ENCODE peak calls at places on chromosomes 3 and 15, in ten cellular contexts. S, H, C, M, T, Y, K, D, W and J are unnamed samples.

GRCh38 chr3:160448845-160449659 is 534 bp downstream of the TRIM59 start:
- DNase-seq in S (peak; percentile 63), H (no peak), C (peak; percentile 12), M (no peak), T (no peak), Y (peak; percentile 61), K (peak; percentile 83), D (no peak), W (no peak), J (no peak)

GRCh38 chr3:67349551-67350174 is 304.7 kb downstream of the SUCLG2 start:
- DNase-seq in S (no peak), H (no peak), C (no peak), M (no peak), T (no peak), Y (no peak), K (peak; percentile 54), D (no peak), W (no peak), J (no peak)

GRCh38 chr3:52065264-52065756 is 8.9 kb upstream of the DUSP7 start:
- DNase-seq in S (no peak), H (no peak), C (no peak), M (no peak), T (peak; percentile 82), Y (no peak), K (no peak), D (peak; percentile 65), W (peak; percentile 88), J (no peak)

GRCh38 chr3:171841620-171842000 is 1.5 kb upstream of the TMEM212 start:
- DNase-seq in S (peak; percentile 86), H (no peak), C (no peak), M (no peak), T (no peak), Y (peak; percentile 85), K (no peak), D (no peak), W (no peak), J (no peak)

GRCh38 chr15:43939070-43939469 is 112.3 kb downstream of the WDR76 start:
- DNase-seq in S (peak; percentile 53), H (no peak), C (no peak), M (no peak), T (no peak), Y (peak; percentile 30), K (no peak), D (no peak), W (no peak), J (no peak)

GRCh38 chr15:39629376-39629775 is 48.5 kb downstream of the THBS1 start:
- DNase-seq in S (peak; percentile 73), H (no peak), C (no peak), M (peak; percentile 57), T (no peak), Y (peak; percentile 57), K (peak; percentile 61), D (no peak), W (no peak), J (no peak)

GRCh38 chr3:149969945-149970715 is 565 bp downstream of the PFN2 start:
- DNase-seq in S (peak; percentile 92), H (peak; percentile 80), C (peak; percentile 90), M (peak; percentile 86), T (peak; percentile 84), Y (peak; percentile 89), K (peak; percentile 93), D (peak; percentile 88), W (peak; percentile 91), J (peak; percentile 85)

GRCh38 chr3:25885544-25885943 is 95.7 kb downstream of the OXSM start:
- DNase-seq in S (no peak), H (no peak), C (no peak), M (no peak), T (no peak), Y (no peak), K (no peak), D (no peak), W (no peak), J (no peak)

GRCh38 chr15:77040673-77041072 is 30.2 kb downstream of the TSPAN3 start:
- DNase-seq in S (no peak), H (no peak), C (no peak), M (no peak), T (no peak), Y (peak; percentile 29), K (no peak), D (no peak), W (no peak), J (no peak)

GRCh38 chr15:77045985-77046384 is 24.9 kb downstream of the TSPAN3 start:
- DNase-seq in S (no peak), H (no peak), C (no peak), M (no peak), T (no peak), Y (no peak), K (no peak), D (no peak), W (no peak), J (no peak)

GRCh38 chr15:77044228-77045042 is 26.5 kb downstream of the TSPAN3 start:
- DNase-seq in S (peak; percentile 46), H (no peak), C (no peak), M (no peak), T (no peak), Y (peak; percentile 60), K (no peak), D (no peak), W (no peak), J (no peak)

GRCh38 chr15:77042245-77042644 is 28.7 kb downstream of the TSPAN3 start:
- DNase-seq in S (no peak), H (no peak), C (no peak), M (no peak), T (no peak), Y (no peak), K (no peak), D (no peak), W (no peak), J (no peak)

DNA sequence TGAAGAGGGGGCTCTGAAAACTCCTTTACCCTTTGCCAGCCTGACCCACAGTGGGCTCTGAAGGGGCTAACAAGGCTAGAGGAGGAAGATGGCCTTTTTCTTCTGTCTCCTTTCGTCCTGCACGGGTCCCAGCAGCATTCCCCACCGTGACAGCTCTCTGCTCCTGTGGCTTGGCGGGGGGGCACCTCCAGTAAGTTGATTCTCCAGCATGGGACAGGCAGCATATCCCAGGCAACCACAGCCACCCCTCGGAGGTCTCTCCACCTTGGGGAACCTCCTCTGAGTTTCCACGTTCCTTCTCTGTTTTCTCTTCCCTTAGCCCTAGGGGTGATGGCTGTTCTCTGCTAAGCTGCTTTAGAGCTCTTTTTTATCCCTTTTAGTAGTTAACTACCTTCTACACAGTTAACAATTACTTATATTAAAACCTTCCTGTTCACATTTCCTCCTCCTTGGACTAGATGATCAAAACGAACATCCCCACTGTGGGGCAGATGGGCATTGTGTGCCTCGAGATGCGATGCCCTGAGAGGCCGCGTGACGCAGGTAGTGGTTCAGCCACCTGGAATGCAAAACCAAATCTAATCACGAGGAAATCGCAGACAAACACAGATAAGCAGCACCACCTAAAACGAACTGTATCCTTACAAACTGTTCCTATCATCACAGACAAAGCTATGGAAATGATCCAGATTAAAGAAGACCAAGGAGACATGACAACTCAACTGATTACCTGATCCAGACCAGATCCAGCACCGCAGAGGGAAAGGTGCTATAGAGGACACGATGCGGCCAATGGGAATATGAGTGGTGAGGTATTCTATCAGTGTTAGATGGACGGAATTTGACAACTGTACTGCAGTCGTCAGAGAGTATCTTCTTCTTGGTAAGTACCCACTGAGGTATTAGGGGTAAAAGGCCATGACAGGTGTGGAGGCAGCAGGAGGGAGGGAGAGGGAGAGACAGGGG is 27.7 kb downstream of the TSPAN3 start:
- DNase-seq in S (no peak), H (no peak), C (no peak), M (no peak), T (no peak), Y (no peak), K (no peak), D (no peak), W (no peak), J (no peak)
- TF ChIP-seq CTCF in S (no peak), H (no peak), C (no peak), M (no peak), T (no peak), Y (no peak), K (no peak), D (no peak), W (no peak), J (no peak)

DNA sequence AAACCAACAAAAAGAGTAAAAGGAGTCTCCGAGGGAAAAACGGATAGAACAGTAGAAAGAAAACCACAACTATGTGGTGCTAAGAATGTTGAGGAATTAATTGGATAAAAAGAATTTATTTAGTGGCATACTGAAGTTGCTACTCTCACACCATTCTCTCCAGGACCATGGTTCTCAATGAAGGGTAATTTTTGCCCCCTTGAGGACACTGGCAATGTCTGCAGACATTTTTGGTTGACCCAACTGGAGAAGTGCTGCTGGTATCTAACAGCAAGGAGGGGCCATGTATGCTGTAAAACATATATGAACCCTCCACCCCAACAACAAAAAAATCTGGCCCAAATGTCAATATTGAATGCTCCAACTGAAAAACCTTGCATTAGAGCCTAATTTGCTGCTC is 85.9 kb upstream of the CSPG5 start:
- DNase-seq in S (peak; percentile 14), H (no peak), C (peak; percentile 28), M (no peak), T (no peak), Y (peak; percentile 15), K (peak; percentile 28), D (no peak), W (no peak), J (no peak)
- TF ChIP-seq CTCF in S (peak; percentile 29), H (peak; percentile 35), C (peak; percentile 42), M (no peak), T (no peak), Y (peak; percentile 35), K (peak; percentile 15), D (no peak), W (peak; percentile 28), J (peak; percentile 61)

DNA sequence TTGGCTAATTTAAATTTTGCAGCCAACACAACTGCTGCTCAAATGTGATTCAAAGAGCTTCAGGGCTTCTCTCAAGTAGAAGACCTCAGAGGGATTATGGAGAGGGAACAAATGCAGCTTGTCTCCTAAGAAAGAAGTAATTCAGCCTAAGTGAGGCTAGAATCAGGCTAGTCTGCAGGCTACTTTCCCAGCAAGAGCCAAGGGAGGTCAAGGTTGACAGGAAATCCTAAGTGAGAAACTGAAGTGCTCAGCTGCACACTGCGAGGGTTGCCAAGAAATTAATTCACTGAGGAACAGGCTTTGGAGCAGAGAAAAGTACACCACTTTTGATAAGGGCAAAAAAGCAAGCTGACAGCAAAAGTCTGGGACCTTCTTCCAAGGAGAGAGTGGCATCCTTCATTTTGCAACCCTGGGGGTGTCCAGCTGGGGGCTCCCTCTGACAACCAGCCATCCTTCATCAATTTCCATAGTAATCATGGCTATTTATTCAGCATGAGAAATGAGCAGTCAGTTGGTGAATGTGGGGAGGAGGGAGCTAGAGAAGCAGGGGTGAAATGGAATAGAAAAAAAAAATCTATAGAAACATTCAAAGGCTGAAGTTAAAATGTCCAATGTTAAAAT is 646.4 kb upstream of the ADAMTS9 start:
- DNase-seq in S (no peak), H (no peak), C (peak; percentile 9), M (no peak), T (no peak), Y (peak; percentile 61), K (no peak), D (no peak), W (no peak), J (no peak)
- TF ChIP-seq CTCF in S (peak; percentile 2), H (peak; percentile 10), C (peak; percentile 41), M (peak; percentile 11), T (no peak), Y (peak; percentile 22), K (no peak), D (no peak), W (peak; percentile 11), J (peak; percentile 59)

DNA sequence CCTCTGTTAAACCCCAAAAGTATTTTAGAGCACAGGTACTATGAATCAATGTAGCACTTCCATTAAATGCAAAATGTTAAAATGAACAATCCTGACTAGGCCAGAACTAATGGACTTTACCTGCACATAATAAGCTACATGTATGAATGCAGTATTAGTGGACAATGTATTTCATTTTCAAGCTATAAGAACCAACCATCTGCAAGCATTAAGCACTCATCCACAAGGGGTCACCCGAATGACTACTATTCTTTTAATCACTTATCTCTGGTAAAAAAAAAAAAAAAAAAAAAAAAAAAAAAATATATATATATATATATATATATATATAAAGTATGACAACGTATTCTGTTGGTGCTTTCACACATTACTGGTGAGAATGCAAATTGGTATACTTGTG is 7.2 kb downstream of the HERC1 start:
- DNase-seq in S (peak; percentile 59), H (no peak), C (no peak), M (no peak), T (no peak), Y (peak; percentile 68), K (peak; percentile 66), D (no peak), W (no peak), J (no peak)
- TF ChIP-seq CTCF in S (peak; percentile 14), H (no peak), C (no peak), M (no peak), T (no peak), Y (no peak), K (peak; percentile 19), D (no peak), W (peak; percentile 27), J (no peak)